ENCODE peak calls at places on chromosomes 3 and 15, in five cellular contexts. A is fibroblast of lung, K is psoas muscle, U is stomach, W is BE2C. M is an unnamed sample.

GRCh38 chr3:169207089-169207488 is 456.4 kb downstream of the MECOM start:
- DNase-seq in W (no peak), K (no peak), A (no peak), U (no peak), M (no peak)

GRCh38 chr15:78673917-78674444 is 33.0 kb upstream of the CHRNB4 start:
- DNase-seq in W (no peak), U (no peak), K (no peak), A (no peak), M (no peak)

GRCh38 chr3:178393833-178394232 is 142.4 kb upstream of the KCNMB2 start:
- DNase-seq in U (no peak), A (peak), W (no peak), K (no peak), M (peak)

GRCh38 chr3:11603628-11604027 is 40.1 kb downstream of the VGLL4 start:
- DNase-seq in A (peak), K (peak), U (no peak), W (no peak), M (peak)

GRCh38 chr3:72232777-72233176 is 447.8 kb upstream of the PROK2 start:
- DNase-seq in W (no peak), U (no peak), A (no peak), K (no peak), M (no peak)

GRCh38 chr15:46344115-46344749 is 709.4 kb downstream of the SQOR start:
- DNase-seq in K (no peak), W (no peak), U (no peak), A (no peak), M (no peak)

GRCh38 chr15:75371486-75371885 is 3.1 kb upstream of the MAN2C1 start:
- DNase-seq in U (no peak), W (no peak), K (no peak), A (no peak), M (no peak)

GRCh38 chr3:43699864-43700263 is 9.1 kb downstream of the ABHD5 start:
- DNase-seq in K (no peak), U (no peak), A (no peak), W (no peak), M (peak)

GRCh38 chr3:108006077-108006675 is 84.7 kb downstream of the CD47 start:
- DNase-seq in U (peak), W (peak), A (peak), K (no peak), M (peak)

GRCh38 chr15:83300826-83301225 is 16.4 kb upstream of the BNC1 start:
- DNase-seq in W (no peak), A (no peak), K (no peak), U (no peak), M (peak)

GRCh38 chr3:174973465-174973864 is 114.3 kb downstream of the NAALADL2 start:
- DNase-seq in A (no peak), U (peak), W (no peak), K (no peak), M (no peak)

GRCh38 chr3:194274424-194275085 is 76.6 kb downstream of the CPN2 start:
- DNase-seq in W (no peak), U (no peak), A (peak), K (no peak), M (no peak)

GRCh38 chr3:193836511-193836910 is 243.5 kb downstream of the OPA1 start:
- DNase-seq in A (no peak), K (no peak), W (no peak), U (no peak), M (no peak)

GRCh38 chr3:10398341-10398740 is 77.4 kb upstream of the SEC13 start:
- DNase-seq in W (peak), A (no peak), K (no peak), U (no peak), M (no peak)

GRCh38 chr15:33968224-33968623 is at the start of gene CHRM5:
- DNase-seq in A (no peak), K (no peak), W (peak), U (no peak), M (no peak)

GRCh38 chr15:51620647-51621046 is 1.9 kb downstream of the DMXL2 start:
- DNase-seq in U (no peak), W (no peak), A (no peak), K (no peak), M (no peak)

GRCh38 chr3:123409443-123410148 is 39.3 kb downstream of the ADCY5 start:
- DNase-seq in K (no peak), W (no peak), U (no peak), A (no peak), M (no peak)

GRCh38 chr3:34683851-34684250 is 885.4 kb downstream of the PDCD6IP start:
- DNase-seq in U (peak), A (peak), W (peak), K (peak), M (peak)

GRCh38 chr15:90954712-90955671 is at the start of gene RCCD1:
- DNase-seq in W (peak), K (peak), U (peak), A (peak), M (peak)

GRCh38 chr3:135992072-135992471 is 26.5 kb downstream of the PPP2R3A start:
- DNase-seq in A (peak), U (no peak), W (no peak), K (no peak), M (peak)

GRCh38 chr3:27533718-27534578 is 49.8 kb upstream of the SLC4A7 start:
- DNase-seq in W (no peak), U (peak), A (peak), K (peak), M (peak)

GRCh38 chr3:37181766-37182165 is 7.4 kb upstream of the LRRFIP2 start:
- DNase-seq in W (no peak), A (no peak), U (no peak), K (no peak), M (peak)

GRCh38 chr3:170296703-170297102 is 60.8 kb upstream of the SKIL start:
- DNase-seq in A (no peak), U (no peak), K (no peak), W (no peak), M (no peak)

GRCh38 chr3:188458761-188459160 is 304.8 kb downstream of the LPP start:
- DNase-seq in W (no peak), A (peak), K (no peak), U (no peak), M (no peak)

GRCh38 chr3:177150970-177151627 is 46.2 kb downstream of the TBL1XR1 start:
- DNase-seq in W (no peak), A (peak), U (no peak), K (no peak), M (peak)

DNA sequence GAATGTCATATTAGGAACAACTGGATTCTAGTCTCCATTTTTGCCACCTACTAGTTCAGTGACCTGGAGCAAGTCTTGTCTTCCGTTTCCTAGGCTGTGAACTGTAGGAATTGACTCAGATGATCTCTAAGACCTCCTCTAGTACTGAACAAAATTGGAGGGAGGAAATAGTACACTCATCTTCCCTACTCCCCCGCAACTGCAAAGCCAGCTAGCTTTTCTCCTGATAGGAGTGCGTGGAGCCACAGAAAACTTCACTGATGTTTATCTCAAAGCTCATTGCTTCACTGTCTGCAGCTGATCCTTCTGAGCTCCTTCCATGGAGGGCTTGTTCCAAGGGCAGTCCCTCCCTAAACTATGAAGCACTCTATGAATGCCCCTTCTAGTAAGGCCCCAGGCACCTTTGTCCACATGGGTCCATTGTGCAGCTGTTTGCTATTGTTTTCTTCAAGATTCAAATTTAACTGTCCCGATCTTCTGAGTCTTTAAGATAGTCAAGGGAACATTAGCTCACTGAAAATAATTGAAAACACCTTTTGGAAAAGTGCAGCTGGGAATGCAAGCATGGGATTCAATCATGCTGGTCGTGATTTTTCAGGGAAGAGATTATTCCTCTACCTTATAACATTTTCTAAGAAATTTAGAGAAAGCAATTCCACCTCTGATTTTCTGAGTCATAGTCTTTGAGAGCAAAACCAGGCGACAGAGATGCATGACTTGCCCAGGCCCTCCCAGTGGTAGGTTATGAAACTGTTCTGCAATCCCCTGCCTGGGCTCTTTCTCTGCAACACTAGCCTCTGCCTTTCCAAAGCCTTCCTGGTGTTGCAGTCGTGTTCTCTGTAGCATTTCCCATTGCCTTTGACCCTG is 24.3 kb downstream of the FILIP1L start:
- DNase-seq in W (peak), U (no peak), A (peak), K (peak), M (peak)
- H3K4me3 ChIP-seq in W (no peak), U (no peak), A (no peak), K (peak), M (no peak)

GRCh38 chr15:58852347-58852746 is 81.1 kb downstream of the SLTM start:
- DNase-seq in U (no peak), A (peak), W (no peak), K (no peak), M (peak)
- TF ChIP-seq CTCF in U (no peak), A (no peak), W (peak), K (peak), M (peak)

GRCh38 chr3:56810912-56811544 is 9.3 kb upstream of the ARHGEF3 start:
- DNase-seq in K (no peak), W (peak), U (no peak), A (no peak), M (no peak)
- H3K4me3 ChIP-seq in K (no peak), W (no peak), U (no peak), A (no peak), M (no peak)

GRCh38 chr3:15427182-15427880 is at the start of the genes EAF1 and METTL6:
- DNase-seq in A (peak), W (peak), U (peak), K (peak), M (peak)
- TF ChIP-seq CTCF in A (no peak), W (no peak), U (no peak), K (peak), M (peak)